ENCODE peak calls at places on chromosomes 7 and 10, in seven cellular contexts. F is spleen, J is heart left ventricle, X is uterus, Y is A549, V is HCT116, N is GM12892. U is an unnamed sample.

GRCh38 chr7:27921081-27921836 is 181.3 kb downstream of the TAX1BP1 start:
- DNase-seq in F (no peak), J (no peak), X (peak), Y (peak), V (peak), N (no peak), U (peak)

GRCh38 chr10:119079572-119080520 is 771 bp downstream of the EIF3A start:
- DNase-seq in F (peak), J (peak), X (peak), Y (peak), V (peak), N (peak), U (peak)

GRCh38 chr7:156475666-156476065 is 164.9 kb upstream of the RNF32 start:
- DNase-seq in F (no peak), J (no peak), X (no peak), Y (peak), V (peak), N (no peak), U (no peak)

GRCh38 chr7:158924956-158925355 is 68.6 kb downstream of the DYNC2I1 start:
- DNase-seq in F (no peak), J (no peak), X (no peak), Y (no peak), V (no peak), N (no peak), U (no peak)

GRCh38 chr10:92240289-92241157 is 50.4 kb downstream of the CPEB3 start:
- DNase-seq in F (peak), J (peak), X (peak), Y (peak), V (no peak), N (peak), U (no peak)

GRCh38 chr7:140005754-140006503 is 56.8 kb downstream of the PARP12 start:
- DNase-seq in F (peak), J (peak), X (no peak), Y (peak), V (peak), N (no peak), U (no peak)

GRCh38 chr10:88932539-88933256 is 19.9 kb downstream of the ACTA2 start:
- DNase-seq in F (no peak), J (peak), X (peak), Y (peak), V (peak), N (no peak), U (no peak)

GRCh38 chr10:128186959-128187787 is 61.0 kb upstream of the MKI67 start:
- DNase-seq in F (no peak), J (no peak), X (peak), Y (no peak), V (no peak), N (no peak), U (no peak)

GRCh38 chr7:150586778-150587152 is 19.6 kb downstream of the GIMAP4 start:
- DNase-seq in F (no peak), J (no peak), X (peak), Y (no peak), V (no peak), N (no peak), U (no peak)

GRCh38 chr7:107076781-107077698 is 32.5 kb downstream of the PRKAR2B start:
- DNase-seq in F (no peak), J (no peak), X (no peak), Y (no peak), V (no peak), N (no peak), U (no peak)

GRCh38 chr10:6494934-6495592 is 85.0 kb downstream of the PRKCQ start:
- DNase-seq in F (no peak), J (no peak), X (no peak), Y (no peak), V (no peak), N (no peak), U (no peak)

GRCh38 chr10:83555264-83555663 is 584.0 kb upstream of the GHITM start:
- DNase-seq in F (no peak), J (no peak), X (no peak), Y (no peak), V (no peak), N (no peak), U (no peak)

GRCh38 chr7:31603076-31603475 is 83.9 kb upstream of the PPP1R17 start:
- DNase-seq in F (no peak), J (no peak), X (no peak), Y (no peak), V (no peak), N (no peak), U (no peak)

GRCh38 chr10:56269181-56269580 is 91.9 kb downstream of the ZWINT start:
- DNase-seq in F (no peak), J (no peak), X (no peak), Y (peak), V (no peak), N (no peak), U (no peak)

GRCh38 chr7:25665346-25665745 is 437.1 kb upstream of the NPVF start:
- DNase-seq in F (no peak), J (no peak), X (peak), Y (no peak), V (no peak), N (no peak), U (no peak)

GRCh38 chr7:155003215-155003999 is 483 bp upstream of the PAXIP1 start:
- DNase-seq in F (peak), J (peak), X (peak), Y (peak), V (peak), N (peak), U (peak)

GRCh38 chr10:102770108-102770482 is 26.3 kb downstream of the WBP1L start:
- DNase-seq in F (no peak), J (no peak), X (no peak), Y (no peak), V (no peak), N (no peak), U (no peak)

GRCh38 chr10:117454502-117454901 is 79.3 kb upstream of the PDZD8 start:
- DNase-seq in F (no peak), J (no peak), X (no peak), Y (no peak), V (no peak), N (no peak), U (no peak)

GRCh38 chr7:12729112-12729511 is 41.7 kb downstream of the ARL4A start:
- DNase-seq in F (no peak), J (peak), X (peak), Y (no peak), V (no peak), N (no peak), U (no peak)

GRCh38 chr10:14571866-14572507 is 202.7 kb downstream of the FAM107B start:
- DNase-seq in F (peak), J (no peak), X (no peak), Y (peak), V (no peak), N (no peak), U (no peak)
- TF ChIP-seq POLR2A in F (no peak), J (no peak), X (no peak), Y (no peak), V (no peak), N (no peak), U (peak)

GRCh38 chr7:8261711-8262695 is at the start of gene ICA1:
- DNase-seq in F (peak), J (peak), X (peak), Y (peak), V (no peak), N (peak), U (peak)
- TF ChIP-seq POLR2A in F (no peak), J (peak), X (peak), Y (no peak), V (no peak), N (no peak), U (no peak)

GRCh38 chr10:104254493-104255243 is at the start of gene GSTO1:
- DNase-seq in F (peak), J (peak), X (peak), Y (peak), V (peak), N (peak), U (peak)
- TF ChIP-seq POLR2A in F (no peak), J (peak), X (peak), Y (peak), V (peak), N (peak), U (peak)

DNA sequence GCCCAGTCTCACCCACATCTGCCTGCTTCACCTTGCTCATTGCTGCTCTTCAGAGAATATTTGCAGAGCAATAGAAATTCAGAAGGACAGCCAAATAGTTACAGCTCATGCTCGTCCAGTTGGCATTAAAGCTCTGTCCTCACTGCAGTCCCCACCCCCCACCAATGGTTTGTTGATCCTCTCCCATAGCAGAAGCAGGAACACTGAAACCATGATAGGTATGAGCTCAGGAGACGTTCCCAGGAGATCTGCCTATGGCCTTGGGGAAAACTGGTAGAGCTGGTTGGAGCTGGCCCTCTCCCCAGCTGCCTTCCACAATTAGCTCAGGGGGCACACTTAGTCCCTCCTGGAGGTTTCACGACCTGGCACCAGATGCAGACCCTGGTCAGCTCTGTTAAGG is 68.6 kb upstream of the KMT2C start:
- DNase-seq in F (peak), J (no peak), X (no peak), Y (no peak), V (no peak), N (no peak), U (no peak)
- TF ChIP-seq POLR2A in F (no peak), J (no peak), X (no peak), Y (no peak), V (no peak), N (no peak), U (no peak)

GRCh38 chr10:93995598-93996271 is 2.0 kb downstream of the PLCE1 start:
- DNase-seq in F (no peak), J (no peak), X (no peak), Y (no peak), V (no peak), N (no peak), U (no peak)
- TF ChIP-seq POLR2A in F (no peak), J (no peak), X (no peak), Y (no peak), V (no peak), N (no peak), U (no peak)

DNA sequence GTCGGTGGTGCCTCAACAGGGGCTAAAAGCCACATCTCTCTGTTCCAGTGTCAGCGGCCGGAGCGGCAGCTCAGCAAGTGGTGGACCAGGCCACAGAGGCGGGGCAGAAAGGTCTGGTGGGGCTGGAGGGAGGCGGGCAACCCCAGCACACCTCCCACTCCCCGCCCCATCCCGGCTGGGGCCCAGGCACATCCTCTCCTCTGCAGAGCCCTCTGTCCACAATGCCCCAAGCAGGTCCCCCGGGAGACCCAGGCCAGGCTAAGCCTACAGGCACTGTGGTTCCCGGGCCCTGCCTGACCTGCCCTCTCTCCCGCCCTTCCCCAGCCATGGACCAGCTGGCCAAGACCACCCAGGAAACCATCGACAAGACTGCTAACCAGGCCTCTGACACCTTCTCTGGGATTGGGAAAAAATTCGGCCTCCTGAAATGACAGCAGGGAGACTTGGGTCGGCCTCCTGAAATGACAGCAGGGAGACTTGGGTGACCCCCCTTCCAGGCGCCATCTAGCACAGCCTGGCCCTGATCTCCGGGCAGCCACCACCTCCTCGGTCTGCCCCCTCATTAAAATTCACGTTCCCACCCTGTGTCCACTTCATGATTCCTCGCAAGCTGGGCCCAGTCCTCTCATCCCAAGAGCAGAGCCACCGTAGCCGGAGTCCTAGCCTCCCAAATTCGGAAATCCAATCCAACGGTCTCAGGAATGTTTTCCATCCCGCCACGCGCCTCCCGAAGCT is 2.0 kb downstream of the ADIRF start:
- DNase-seq in F (peak), J (peak), X (peak), Y (no peak), V (peak), N (no peak), U (no peak)
- TF ChIP-seq POLR2A in F (no peak), J (peak), X (peak), Y (no peak), V (no peak), N (no peak), U (no peak)

GRCh38 chr7:2037805-2038635 is 194.7 kb downstream of the MAD1L1 start:
- DNase-seq in F (peak), J (peak), X (peak), Y (no peak), V (no peak), N (no peak), U (no peak)
- TF ChIP-seq POLR2A in F (no peak), J (no peak), X (no peak), Y (no peak), V (no peak), N (no peak), U (no peak)

DNA sequence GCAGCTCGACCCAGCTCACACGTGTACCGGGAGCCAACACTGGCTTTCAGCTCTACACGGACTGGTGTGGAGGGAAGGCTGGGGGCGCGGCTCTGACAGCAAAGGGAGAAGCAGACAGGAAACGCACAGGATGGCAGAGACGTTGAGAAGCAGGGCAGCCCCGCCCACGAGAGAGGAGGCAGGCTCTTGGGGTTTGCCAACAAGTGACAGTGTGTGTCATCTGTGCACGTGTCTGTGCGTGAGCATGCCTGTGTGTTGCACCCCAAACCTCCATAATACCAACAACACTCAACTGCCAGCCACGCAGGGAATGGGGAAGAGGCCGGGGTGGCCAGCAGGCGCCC is 64.4 kb upstream of the PDGFA start:
- DNase-seq in F (peak), J (no peak), X (no peak), Y (no peak), V (no peak), N (no peak), U (no peak)
- TF ChIP-seq POLR2A in F (no peak), J (no peak), X (no peak), Y (no peak), V (no peak), N (no peak), U (no peak)

U was measured in GM12891.